ENCODE peak calls at places on chromosomes 7 and 10, in nine cellular contexts. N is cardiac muscle cell; B is heart right ventricle; K is lung; M is body of pancreas; W is ovary; X is CD4-positive, alpha-beta T cell; T is IMR-90; I is SK-N-SH. P is an unnamed sample. For H3K27me3 and H3K9me3, the result is how much of the 10 kb centered on the place peaks cover.

GRCh38 chr7:50822110-50822509 is 39.4 kb upstream of the GRB10 start:
- DNase-seq in N (no peak), B (no peak), K (no peak), M (no peak), W (no peak), X (no peak), T (no peak), I (no peak), P (no peak)

GRCh38 chr7:29019275-29019820 is 61.2 kb upstream of the TRIL start:
- DNase-seq in N (peak), B (no peak), K (no peak), M (no peak), W (no peak), X (no peak), T (no peak), I (no peak), P (no peak)

GRCh38 chr7:14228341-14228740 is 238.9 kb upstream of the ETV1 start:
- DNase-seq in N (no peak), B (no peak), K (no peak), M (no peak), W (no peak), X (no peak), T (no peak), I (no peak), P (no peak)

GRCh38 chr7:69860486-69860885 is 262.2 kb downstream of the AUTS2 start:
- DNase-seq in N (no peak), B (no peak), K (no peak), M (no peak), W (no peak), X (no peak), T (no peak), I (no peak), P (no peak)

GRCh38 chr10:44908936-44909335 is 2.2 kb upstream of the TMEM72 start:
- DNase-seq in N (no peak), B (no peak), K (no peak), M (no peak), W (no peak), X (no peak), T (no peak), I (no peak), P (no peak)

GRCh38 chr7:27181176-27181520 is 3.9 kb downstream of the HOXA11 start:
- DNase-seq in N (no peak), B (no peak), K (no peak), M (peak), W (peak), X (no peak), T (no peak), I (no peak), P (no peak)

GRCh38 chr10:103850572-103850895 is 4.8 kb downstream of the SH3PXD2A start:
- DNase-seq in N (no peak), B (no peak), K (no peak), M (no peak), W (no peak), X (no peak), T (no peak), I (no peak), P (no peak)

GRCh38 chr10:27019827-27020226 is 80.5 kb downstream of the ANKRD26 start:
- DNase-seq in N (peak), B (no peak), K (no peak), M (no peak), W (no peak), X (no peak), T (no peak), I (no peak), P (no peak)

GRCh38 chr10:79241990-79242619 is 105.2 kb upstream of the PPIF start:
- DNase-seq in N (peak), B (peak), K (peak), M (peak), W (peak), X (peak), T (peak), I (peak), P (peak)

GRCh38 chr7:127873151-127873550 is 158.1 kb downstream of the LRRC4 start:
- DNase-seq in N (no peak), B (no peak), K (no peak), M (no peak), W (no peak), X (no peak), T (no peak), I (no peak), P (no peak)

GRCh38 chr10:11344550-11344949 is 266.9 kb downstream of the USP6NL start:
- DNase-seq in N (no peak), B (no peak), K (no peak), M (no peak), W (no peak), X (no peak), T (no peak), I (no peak), P (no peak)

GRCh38 chr10:124989526-124989925 is 47.6 kb downstream of the ZRANB1 start:
- DNase-seq in N (no peak), B (no peak), K (peak), M (no peak), W (no peak), X (no peak), T (no peak), I (no peak), P (peak)

GRCh38 chr10:80204801-80205477 is 398 bp downstream of the ANXA11 start:
- DNase-seq in N (peak), B (peak), K (no peak), M (peak), W (peak), X (peak), T (peak), I (peak), P (peak)

GRCh38 chr10:17352583-17352982 is 101.8 kb downstream of the ST8SIA6 start:
- DNase-seq in N (no peak), B (no peak), K (no peak), M (no peak), W (no peak), X (no peak), T (no peak), I (no peak), P (no peak)

GRCh38 chr10:61869276-61869675 is 32.2 kb upstream of the ARID5B start:
- DNase-seq in N (no peak), B (no peak), K (no peak), M (no peak), W (no peak), X (no peak), T (no peak), I (no peak), P (no peak)

GRCh38 chr10:71597821-71598498 is 121.6 kb downstream of the C10orf105 start:
- DNase-seq in N (peak), B (peak), K (peak), M (no peak), W (peak), X (no peak), T (no peak), I (no peak), P (peak)

GRCh38 chr7:28700084-28700483 is 258.0 kb downstream of the TRIL start:
- DNase-seq in N (no peak), B (no peak), K (no peak), M (no peak), W (no peak), X (no peak), T (no peak), I (no peak), P (no peak)

GRCh38 chr7:4479367-4480039 is 202.6 kb upstream of the FOXK1 start:
- DNase-seq in N (peak), B (no peak), K (no peak), M (peak), W (no peak), X (no peak), T (peak), I (peak), P (peak)

GRCh38 chr7:31398815-31399214 is 58.3 kb upstream of the NEUROD6 start:
- DNase-seq in N (no peak), B (no peak), K (no peak), M (no peak), W (no peak), X (no peak), T (no peak), I (no peak), P (no peak)

GRCh38 chr10:90031776-90032175 is 330.4 kb downstream of the KIF20B start:
- DNase-seq in N (no peak), B (no peak), K (no peak), M (no peak), W (no peak), X (no peak), T (no peak), I (no peak), P (no peak)

GRCh38 chr7:11026452-11027359 is 53.0 kb downstream of the PHF14 start:
- DNase-seq in N (peak), B (no peak), K (no peak), M (no peak), W (no peak), X (no peak), T (peak), I (peak), P (no peak)

GRCh38 chr7:107661081-107661864 is 645 bp downstream of the SLC26A4 start:
- DNase-seq in N (peak), B (peak), K (peak), M (peak), W (peak), X (peak), T (peak), I (peak), P (peak)

GRCh38 chr7:148402159-148402558 is 188.4 kb upstream of the C7orf33 start:
- DNase-seq in N (no peak), B (no peak), K (no peak), M (no peak), W (no peak), X (no peak), T (no peak), I (no peak), P (no peak)

GRCh38 chr7:114508096-114508495 is 93.5 kb downstream of the FOXP2 start:
- DNase-seq in N (peak), B (no peak), K (no peak), M (no peak), W (no peak), X (no peak), T (peak), I (no peak), P (no peak)

GRCh38 chr10:90148121-90148855 is 446.9 kb downstream of the KIF20B start:
- DNase-seq in N (peak), B (no peak), K (no peak), M (no peak), W (no peak), X (no peak), T (peak), I (peak), P (no peak)

GRCh38 chr10:51215956-51216834 is 141.9 kb downstream of the PRKG1 start:
- DNase-seq in N (no peak), B (no peak), K (no peak), M (no peak), W (no peak), X (no peak), T (peak), I (no peak), P (no peak)

GRCh38 chr7:12715372-12716133 is 28.1 kb downstream of the ARL4A start:
- DNase-seq in N (peak), B (peak), K (peak), M (no peak), W (peak), X (no peak), T (peak), I (no peak), P (peak)

GRCh38 chr10:132438091-132439024 is 41.4 kb downstream of the PWWP2B start:
- DNase-seq in N (no peak), B (peak), K (no peak), M (no peak), W (no peak), X (no peak), T (no peak), I (no peak), P (no peak)
- TF ChIP-seq CTCF in N (no peak), B (no peak), K (no peak), M (no peak), W (no peak), X (no peak), T (no peak), I (no peak), P (no peak)

DNA sequence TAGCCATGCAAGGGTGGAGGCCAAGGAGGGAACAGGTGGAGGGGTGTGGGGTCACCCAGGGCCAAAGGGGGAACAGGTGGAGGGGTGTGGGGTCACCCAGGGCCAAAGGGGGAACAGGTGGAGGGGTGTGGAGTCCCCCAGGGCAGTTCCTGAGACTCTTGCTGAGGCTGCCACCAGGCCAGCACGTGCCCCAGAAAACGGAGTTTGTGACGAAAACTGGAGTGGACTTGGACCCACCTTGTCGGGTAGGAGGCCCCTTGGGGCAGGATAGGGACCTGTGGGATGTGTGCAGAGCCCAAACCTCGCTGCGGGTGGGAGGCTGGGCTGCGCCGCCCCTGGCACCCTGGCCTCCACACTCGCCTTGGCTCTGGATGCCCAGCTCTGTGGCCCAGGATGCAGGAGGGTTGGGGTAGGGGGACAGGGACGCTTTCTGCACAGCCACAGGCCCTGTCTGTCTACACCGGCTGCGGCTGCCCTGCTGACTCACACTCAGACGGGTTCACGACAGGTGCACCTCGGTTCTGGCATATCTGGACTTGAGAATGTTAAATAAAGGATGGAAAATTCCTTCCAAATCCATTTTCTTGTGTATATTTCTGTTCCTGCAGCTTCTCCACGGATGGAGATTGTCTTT is 562 bp upstream of the ADGRA1 start:
- DNase-seq in N (no peak), B (no peak), K (no peak), M (no peak), W (no peak), X (no peak), T (no peak), I (no peak), P (no peak)
- H3K27me3 ChIP-seq in N (half or more), B (half or more), K (under half), M (under half), W (under half), X (under half), T (under half), I (under half), P (under half)

DNA sequence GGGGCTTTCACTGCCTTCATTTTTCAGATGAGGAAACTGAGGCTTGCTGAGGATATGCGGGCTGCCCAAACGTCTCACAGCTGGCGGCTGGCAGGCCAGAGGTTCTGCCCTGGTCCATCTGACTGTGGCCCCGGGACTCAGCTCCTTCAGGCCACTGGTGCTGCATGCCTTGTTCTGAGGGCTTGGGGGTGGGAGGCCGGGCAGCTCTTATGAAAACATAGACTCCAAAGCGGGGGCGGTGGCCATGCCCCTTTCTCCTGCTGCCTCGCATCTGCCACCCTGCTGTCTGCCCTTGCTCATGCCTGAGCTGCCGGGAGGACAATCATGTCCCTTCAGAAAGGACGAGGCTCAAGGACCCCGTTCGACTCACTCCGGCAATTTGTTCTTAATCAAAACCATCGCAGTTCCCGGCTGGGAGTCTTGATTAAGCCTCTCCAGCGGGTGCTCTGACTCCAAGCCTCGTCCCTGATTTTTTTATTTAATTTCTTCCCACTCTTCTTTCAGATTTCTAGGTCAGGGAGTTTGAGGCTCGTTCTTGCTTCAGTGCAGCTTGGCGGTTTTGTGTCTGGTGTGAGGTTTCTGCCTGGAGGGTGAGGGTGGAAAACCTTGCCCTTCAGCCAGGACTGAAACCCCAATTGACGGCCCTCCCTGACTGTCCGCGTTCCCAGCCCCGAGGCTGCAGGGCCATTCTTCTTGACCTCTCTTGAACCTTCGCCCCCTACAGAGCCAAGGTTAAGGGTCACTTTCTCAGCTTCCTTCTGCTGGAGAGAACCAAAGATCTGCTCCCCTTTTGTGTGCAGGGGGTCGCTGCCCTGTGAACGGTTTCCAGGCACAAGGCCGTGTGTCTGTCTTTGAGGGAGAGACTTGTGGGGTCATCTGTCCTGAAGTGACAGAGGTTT is 120.8 kb downstream of the DNAJB6 start:
- DNase-seq in N (no peak), B (no peak), K (no peak), M (no peak), W (no peak), X (no peak), T (no peak), I (no peak), P (no peak)
- H3K9me3 ChIP-seq in N (under half), B (under half), K (under half), M (under half), W (under half), X (under half), T (under half), I (under half), P (under half)

DNA sequence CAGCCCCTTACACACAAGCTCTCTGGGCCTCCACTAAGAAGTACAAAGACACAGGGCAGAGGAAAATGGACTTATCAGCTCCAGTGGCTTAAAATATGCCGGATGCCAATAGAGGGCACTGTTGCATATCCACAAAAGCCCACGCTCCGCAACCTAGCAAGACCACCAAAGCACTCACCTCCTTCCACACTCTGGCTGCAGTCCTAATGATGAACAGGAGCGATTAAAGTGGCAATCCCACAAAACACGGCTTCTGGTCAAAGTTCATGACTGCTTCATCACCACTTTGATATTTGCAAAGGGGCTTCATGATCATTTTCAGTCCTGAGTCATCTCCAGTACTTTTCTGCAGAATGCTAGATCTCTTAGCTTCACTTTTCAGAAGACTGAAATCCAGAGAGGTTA is 158.3 kb upstream of the ITGB1 start:
- DNase-seq in N (peak), B (no peak), K (no peak), M (peak), W (peak), X (no peak), T (peak), I (peak), P (no peak)
- TF ChIP-seq CTCF in N (peak), B (peak), K (peak), M (peak), W (peak), X (peak), T (peak), I (peak), P (peak)

GRCh38 chr7:1675036-1675671 is 5.1 kb downstream of the ELFN1 start:
- DNase-seq in N (no peak), B (no peak), K (no peak), M (peak), W (no peak), X (peak), T (no peak), I (peak), P (peak)

GRCh38 chr7:1676550-1677071 is 6.5 kb downstream of the ELFN1 start:
- DNase-seq in N (no peak), B (no peak), K (no peak), M (peak), W (no peak), X (peak), T (no peak), I (no peak), P (no peak)

GRCh38 chr7:1677206-1678069 is 7.4 kb downstream of the ELFN1 start:
- DNase-seq in N (no peak), B (no peak), K (no peak), M (peak), W (no peak), X (peak), T (no peak), I (peak), P (no peak)

GRCh38 chr7:1674161-1675035 is 4.3 kb downstream of the ELFN1 start:
- DNase-seq in N (no peak), B (no peak), K (no peak), M (peak), W (no peak), X (no peak), T (no peak), I (peak), P (no peak)

GRCh38 chr7:1675673-1676549 is 5.8 kb downstream of the ELFN1 start:
- DNase-seq in N (no peak), B (no peak), K (no peak), M (peak), W (no peak), X (peak), T (no peak), I (peak), P (no peak)
- H3K27me3 ChIP-seq in N (under half), B (under half), K (under half), M (under half), W (under half), X (under half), T (under half), I (under half), P (half or more)

GRCh38 chr10:133528296-133528844 is 1.2 kb downstream of the CYP2E1 start:
- DNase-seq in N (peak), B (no peak), K (no peak), M (peak), W (no peak), X (no peak), T (peak), I (no peak), P (no peak)
- H3K9me3 ChIP-seq in N (under half), B (under half), K (under half), M (under half), W (under half), X (under half), T (under half), I (under half), P (under half)

P was measured in psoas muscle.